ENCODE peak calls at places on chromosome 19, in seven cellular contexts. X is cardiac muscle cell, A is left ventricle myocardium inferior, I is endothelial cell of umbilical vein, C is HFFc6, P is K562, K is brain microvascular endothelial cell. Q is an unnamed sample.

GRCh38 chr19:43687660-43687997 is 17.7 kb upstream of the PLAUR start:
- DNase-seq in I (no peak), K (no peak), A (no peak), P (no peak), C (no peak), X (no peak), Q (no peak)

GRCh38 chr19:310781-311496 is 19.7 kb upstream of the PLPP2 start:
- DNase-seq in A (no peak), X (no peak), C (no peak), K (no peak), I (no peak), P (no peak), Q (no peak)

GRCh38 chr19:35272122-35272715 is 3.5 kb downstream of the USF2 start:
- DNase-seq in C (no peak), X (no peak), I (no peak), K (no peak), P (no peak), A (no peak), Q (no peak)

GRCh38 chr19:3423183-3423829 is 56.9 kb downstream of the NFIC start:
- DNase-seq in I (peak), A (peak), K (peak), X (no peak), C (no peak), P (peak), Q (no peak)

GRCh38 chr19:20151617-20152145 is 15.3 kb upstream of the ZNF486 start:
- DNase-seq in P (no peak), C (no peak), A (no peak), X (no peak), K (no peak), I (no peak), Q (no peak)

GRCh38 chr19:33673996-33674395 is 52.2 kb downstream of the CHST8 start:
- DNase-seq in K (no peak), C (no peak), I (no peak), X (no peak), A (no peak), P (no peak), Q (no peak)

GRCh38 chr19:6480843-6481415 is 658 bp downstream of the DENND1C start:
- DNase-seq in A (no peak), P (no peak), C (no peak), K (no peak), X (no peak), I (no peak), Q (no peak)

GRCh38 chr19:49403404-49404187 is 15.5 kb downstream of the KASH5 start:
- DNase-seq in X (peak), C (no peak), K (peak), P (no peak), A (no peak), I (no peak), Q (no peak)

GRCh38 chr19:43781630-43782310 is 997 bp upstream of the KCNN4 start:
- DNase-seq in K (no peak), A (no peak), C (no peak), I (no peak), P (no peak), X (no peak), Q (no peak)

GRCh38 chr19:46748325-46749109 is 2.3 kb upstream of the STRN4 start:
- DNase-seq in A (peak), C (peak), X (peak), K (peak), P (peak), I (peak), Q (peak)

GRCh38 chr19:55653651-55654322 is 1.0 kb upstream of the U2AF2 start:
- DNase-seq in C (peak), P (peak), X (peak), I (peak), K (peak), A (peak), Q (peak)

GRCh38 chr19:3908266-3909054 is 24.4 kb upstream of the NMRK2 start:
- DNase-seq in K (no peak), A (no peak), X (no peak), C (no peak), I (no peak), P (no peak), Q (no peak)

GRCh38 chr19:3178973-3179738 is 587 bp downstream of the S1PR4 start:
- DNase-seq in P (no peak), A (no peak), K (no peak), C (no peak), X (no peak), I (no peak), Q (no peak)

GRCh38 chr19:6099037-6099436 is 11.3 kb downstream of the RFX2 start:
- DNase-seq in A (no peak), I (no peak), P (no peak), X (no peak), K (no peak), C (no peak), Q (no peak)

GRCh38 chr19:8610041-8610927 is at the start of gene ADAMTS10:
- DNase-seq in P (peak), K (peak), X (peak), C (no peak), I (no peak), A (peak), Q (no peak)

GRCh38 chr19:47097396-47098217 is 16.0 kb downstream of the ZC3H4 start:
- DNase-seq in X (no peak), K (no peak), A (peak), C (no peak), P (no peak), I (no peak), Q (no peak)

GRCh38 chr19:34692541-34692940 is 15.1 kb downstream of the ZNF302 start:
- DNase-seq in P (no peak), I (peak), A (no peak), K (no peak), X (no peak), C (no peak), Q (no peak)

GRCh38 chr19:49347835-49348234 is 12.6 kb downstream of the CD37 start:
- DNase-seq in P (peak), I (peak), X (peak), A (no peak), C (peak), K (peak), Q (peak)

GRCh38 chr19:1263198-1263597 is 5.9 kb upstream of the CIRBP start:
- DNase-seq in A (no peak), C (no peak), P (no peak), X (no peak), I (no peak), K (no peak), Q (no peak)

GRCh38 chr19:30132312-30133075 is 190.5 kb downstream of the URI1 start:
- DNase-seq in C (no peak), P (no peak), I (no peak), A (no peak), X (no peak), K (no peak), Q (no peak)

GRCh38 chr19:18502633-18503294 is 19.1 kb downstream of the ELL start:
- DNase-seq in I (no peak), C (no peak), X (no peak), A (peak), P (no peak), K (no peak), Q (no peak)

GRCh38 chr19:2464389-2464788 is 7.6 kb upstream of the LMNB2 start:
- DNase-seq in K (no peak), A (no peak), P (no peak), C (no peak), X (no peak), I (no peak), Q (peak)

GRCh38 chr19:13026478-13026999 is 31.3 kb downstream of the NFIX start:
- DNase-seq in C (peak), K (no peak), I (peak), X (no peak), A (no peak), P (no peak), Q (no peak)

GRCh38 chr19:4976412-4977298 is 7.7 kb downstream of the KDM4B start:
- DNase-seq in K (no peak), I (peak), A (peak), P (no peak), C (peak), X (no peak), Q (peak)

GRCh38 chr19:3849092-3849491 is 19.7 kb downstream of the ZFR2 start:
- DNase-seq in K (no peak), C (no peak), I (peak), P (peak), X (peak), A (no peak), Q (no peak)

GRCh38 chr19:13051581-13052165 is 51.0 kb downstream of the LYL1 start:
- DNase-seq in I (peak), X (peak), C (no peak), A (peak), K (no peak), P (peak), Q (peak)

GRCh38 chr19:6700586-6701316 is 19.7 kb downstream of the C3 start:
- DNase-seq in A (no peak), K (no peak), X (no peak), I (no peak), P (no peak), C (no peak), Q (no peak)

GRCh38 chr19:3607398-3608078 is 863 bp upstream of the TBXA2R start:
- DNase-seq in P (peak), K (no peak), C (peak), X (no peak), A (peak), I (peak), Q (no peak)

GRCh38 chr19:41161903-41162302 is 31.1 kb upstream of the CYP2S1 start:
- DNase-seq in A (no peak), K (no peak), P (peak), I (no peak), X (no peak), C (no peak), Q (no peak)

GRCh38 chr19:28416245-28416644 is 796.7 kb downstream of the UQCRFS1 start:
- DNase-seq in K (no peak), X (no peak), C (no peak), P (no peak), A (no peak), I (no peak), Q (no peak)